ENCODE peak calls at places on chromosomes 11 and 22, in nine cellular contexts. One of them, this sample, is unnamed.

GRCh38 chr22:40487663-40488249 is 117.4 kb downstream of the SGSM3 start:
- DNase-seq in activated naive CD4-positive, alpha-beta T cell: no peak
- DNase-seq in GM12891: no peak
- DNase-seq in HEK293T: peak
- DNase-seq in hippocampal formation: peak
- DNase-seq in HT1080: no peak
- DNase-seq in stimulated activated naive CD4-positive, alpha-beta T cell: no peak
- DNase-seq in NCI-H774: no peak
- DNase-seq in ACHN: peak
- DNase-seq in this sample: peak

GRCh38 chr11:130389315-130389935 is 39.0 kb downstream of the ADAMTS8 start:
- DNase-seq in HT1080: no peak
- DNase-seq in activated naive CD4-positive, alpha-beta T cell: no peak
- DNase-seq in HEK293T: no peak
- DNase-seq in NCI-H774: no peak
- DNase-seq in GM12891: no peak
- DNase-seq in stimulated activated naive CD4-positive, alpha-beta T cell: no peak
- DNase-seq in ACHN: no peak
- DNase-seq in hippocampal formation: no peak
- DNase-seq in this sample: no peak

GRCh38 chr11:86510674-86511073 is 136.0 kb downstream of the CCDC81 start:
- DNase-seq in ACHN: no peak
- DNase-seq in HEK293T: no peak
- DNase-seq in activated naive CD4-positive, alpha-beta T cell: no peak
- DNase-seq in hippocampal formation: no peak
- DNase-seq in HT1080: no peak
- DNase-seq in GM12891: no peak
- DNase-seq in NCI-H774: no peak
- DNase-seq in stimulated activated naive CD4-positive, alpha-beta T cell: no peak
- DNase-seq in this sample: no peak

GRCh38 chr11:63917685-63918523 is 940 bp upstream of the RCOR2 start:
- DNase-seq in NCI-H774: peak
- DNase-seq in ACHN: no peak
- DNase-seq in GM12891: no peak
- DNase-seq in HEK293T: peak
- DNase-seq in activated naive CD4-positive, alpha-beta T cell: peak
- DNase-seq in stimulated activated naive CD4-positive, alpha-beta T cell: peak
- DNase-seq in HT1080: no peak
- DNase-seq in hippocampal formation: peak
- DNase-seq in this sample: no peak

GRCh38 chr11:78645226-78646202 is 70.8 kb upstream of the NARS2 start:
- DNase-seq in ACHN: peak
- DNase-seq in GM12891: peak
- DNase-seq in NCI-H774: peak
- DNase-seq in HT1080: peak
- DNase-seq in HEK293T: peak
- DNase-seq in activated naive CD4-positive, alpha-beta T cell: peak
- DNase-seq in stimulated activated naive CD4-positive, alpha-beta T cell: peak
- DNase-seq in hippocampal formation: peak
- DNase-seq in this sample: peak

GRCh38 chr11:70352601-70353000 is 45.7 kb upstream of the CTTN start:
- DNase-seq in NCI-H774: no peak
- DNase-seq in activated naive CD4-positive, alpha-beta T cell: no peak
- DNase-seq in GM12891: no peak
- DNase-seq in stimulated activated naive CD4-positive, alpha-beta T cell: no peak
- DNase-seq in ACHN: no peak
- DNase-seq in HEK293T: no peak
- DNase-seq in hippocampal formation: no peak
- DNase-seq in HT1080: no peak
- DNase-seq in this sample: no peak

GRCh38 chr22:49765951-49766350 is 61.7 kb downstream of the BRD1 start:
- DNase-seq in HEK293T: no peak
- DNase-seq in hippocampal formation: no peak
- DNase-seq in GM12891: no peak
- DNase-seq in activated naive CD4-positive, alpha-beta T cell: no peak
- DNase-seq in stimulated activated naive CD4-positive, alpha-beta T cell: no peak
- DNase-seq in ACHN: no peak
- DNase-seq in NCI-H774: no peak
- DNase-seq in HT1080: no peak
- DNase-seq in this sample: no peak

GRCh38 chr11:129458756-129459535 is 83.3 kb downstream of the BARX2 start:
- DNase-seq in stimulated activated naive CD4-positive, alpha-beta T cell: no peak
- DNase-seq in activated naive CD4-positive, alpha-beta T cell: no peak
- DNase-seq in ACHN: no peak
- DNase-seq in HT1080: no peak
- DNase-seq in HEK293T: peak
- DNase-seq in hippocampal formation: no peak
- DNase-seq in GM12891: no peak
- DNase-seq in NCI-H774: peak
- DNase-seq in this sample: no peak

GRCh38 chr11:44767421-44767820 is 40.7 kb downstream of the TSPAN18 start:
- DNase-seq in GM12891: no peak
- DNase-seq in hippocampal formation: no peak
- DNase-seq in stimulated activated naive CD4-positive, alpha-beta T cell: no peak
- DNase-seq in HEK293T: no peak
- DNase-seq in ACHN: no peak
- DNase-seq in HT1080: no peak
- DNase-seq in NCI-H774: no peak
- DNase-seq in activated naive CD4-positive, alpha-beta T cell: no peak
- DNase-seq in this sample: no peak

GRCh38 chr22:50444663-50445062 is 30.2 kb downstream of the SBF1 start:
- DNase-seq in ACHN: peak
- DNase-seq in stimulated activated naive CD4-positive, alpha-beta T cell: no peak
- DNase-seq in HEK293T: no peak
- DNase-seq in GM12891: no peak
- DNase-seq in NCI-H774: no peak
- DNase-seq in HT1080: peak
- DNase-seq in hippocampal formation: no peak
- DNase-seq in activated naive CD4-positive, alpha-beta T cell: no peak
- DNase-seq in this sample: no peak

GRCh38 chr11:79437274-79437980 is 3.4 kb downstream of the TENM4 start:
- DNase-seq in activated naive CD4-positive, alpha-beta T cell: no peak
- DNase-seq in NCI-H774: peak
- DNase-seq in GM12891: no peak
- DNase-seq in HT1080: peak
- DNase-seq in hippocampal formation: peak
- DNase-seq in HEK293T: peak
- DNase-seq in stimulated activated naive CD4-positive, alpha-beta T cell: no peak
- DNase-seq in ACHN: peak
- DNase-seq in this sample: no peak

GRCh38 chr11:36016263-36016662 is 72.4 kb downstream of the LDLRAD3 start:
- DNase-seq in ACHN: no peak
- DNase-seq in GM12891: no peak
- DNase-seq in HEK293T: no peak
- DNase-seq in hippocampal formation: peak
- DNase-seq in HT1080: no peak
- DNase-seq in stimulated activated naive CD4-positive, alpha-beta T cell: no peak
- DNase-seq in NCI-H774: no peak
- DNase-seq in activated naive CD4-positive, alpha-beta T cell: no peak
- DNase-seq in this sample: no peak

GRCh38 chr11:910589-911030 is at the start of gene CHID1:
- DNase-seq in ACHN: peak
- DNase-seq in activated naive CD4-positive, alpha-beta T cell: peak
- DNase-seq in hippocampal formation: peak
- DNase-seq in stimulated activated naive CD4-positive, alpha-beta T cell: peak
- DNase-seq in NCI-H774: peak
- DNase-seq in HT1080: peak
- DNase-seq in HEK293T: peak
- DNase-seq in GM12891: peak
- DNase-seq in this sample: peak